ENCODE peak calls at places on chromosomes 12 and 14, in seven cellular contexts. One of them, this sample, is unnamed.

GRCh38 chr12:51592034-51592705 is 1.1 kb downstream of the SCN8A start:
- DNase-seq in HEK293T: no peak
- DNase-seq in ovary: no peak
- DNase-seq in activated gamma-delta T cell treated with Interleukin-2 at 50 U/mL for 16 hours: no peak
- DNase-seq in left cardiac atrium: no peak
- DNase-seq in fibroblast of lung: peak; percentile 87
- DNase-seq in naive thymus-derived CD8-positive, alpha-beta T cell: no peak
- DNase-seq in this sample: no peak

GRCh38 chr12:132775502-132776233 is 14.0 kb upstream of the ANKLE2 start:
- DNase-seq in HEK293T: no peak
- DNase-seq in ovary: no peak
- DNase-seq in activated gamma-delta T cell treated with Interleukin-2 at 50 U/mL for 16 hours: no peak
- DNase-seq in left cardiac atrium: no peak
- DNase-seq in fibroblast of lung: no peak
- DNase-seq in naive thymus-derived CD8-positive, alpha-beta T cell: no peak
- DNase-seq in this sample: no peak

GRCh38 chr14:93954516-93954830 is 21.9 kb downstream of the ASB2 start:
- DNase-seq in HEK293T: no peak
- DNase-seq in ovary: no peak
- DNase-seq in activated gamma-delta T cell treated with Interleukin-2 at 50 U/mL for 16 hours: no peak
- DNase-seq in left cardiac atrium: no peak
- DNase-seq in fibroblast of lung: no peak
- DNase-seq in naive thymus-derived CD8-positive, alpha-beta T cell: no peak
- DNase-seq in this sample: no peak

GRCh38 chr12:127583041-127583440 is 683.9 kb upstream of the TMEM132C start:
- DNase-seq in HEK293T: no peak
- DNase-seq in ovary: no peak
- DNase-seq in activated gamma-delta T cell treated with Interleukin-2 at 50 U/mL for 16 hours: no peak
- DNase-seq in left cardiac atrium: no peak
- DNase-seq in fibroblast of lung: no peak
- DNase-seq in naive thymus-derived CD8-positive, alpha-beta T cell: no peak
- DNase-seq in this sample: no peak

GRCh38 chr14:53890611-53891091 is 66.0 kb downstream of the BMP4 start:
- DNase-seq in HEK293T: no peak
- DNase-seq in ovary: no peak
- DNase-seq in activated gamma-delta T cell treated with Interleukin-2 at 50 U/mL for 16 hours: no peak
- DNase-seq in left cardiac atrium: no peak
- DNase-seq in fibroblast of lung: peak; percentile 71
- DNase-seq in naive thymus-derived CD8-positive, alpha-beta T cell: no peak
- DNase-seq in this sample: no peak

GRCh38 chr12:126114420-126114819 is 1049.2 kb downstream of the AACS start:
- DNase-seq in HEK293T: no peak
- DNase-seq in ovary: no peak
- DNase-seq in activated gamma-delta T cell treated with Interleukin-2 at 50 U/mL for 16 hours: no peak
- DNase-seq in left cardiac atrium: no peak
- DNase-seq in fibroblast of lung: no peak
- DNase-seq in naive thymus-derived CD8-positive, alpha-beta T cell: no peak
- DNase-seq in this sample: no peak

GRCh38 chr12:14948672-14949071 is 10.3 kb upstream of the ERP27 start:
- DNase-seq in HEK293T: peak; percentile 12
- DNase-seq in ovary: no peak
- DNase-seq in activated gamma-delta T cell treated with Interleukin-2 at 50 U/mL for 16 hours: peak; percentile 50
- DNase-seq in left cardiac atrium: no peak
- DNase-seq in fibroblast of lung: peak; percentile 87
- DNase-seq in naive thymus-derived CD8-positive, alpha-beta T cell: peak; percentile 84
- DNase-seq in this sample: peak; percentile 84

GRCh38 chr14:24372701-24373416 is 4.9 kb downstream of the NFATC4 start:
- DNase-seq in HEK293T: no peak
- DNase-seq in ovary: peak; percentile 51
- DNase-seq in activated gamma-delta T cell treated with Interleukin-2 at 50 U/mL for 16 hours: no peak
- DNase-seq in left cardiac atrium: peak; percentile 59
- DNase-seq in fibroblast of lung: no peak
- DNase-seq in naive thymus-derived CD8-positive, alpha-beta T cell: no peak
- DNase-seq in this sample: no peak

GRCh38 chr14:20631023-20631820 is 10.3 kb downstream of the OR6S1 start:
- DNase-seq in HEK293T: peak; percentile 18
- DNase-seq in ovary: peak; percentile 55
- DNase-seq in activated gamma-delta T cell treated with Interleukin-2 at 50 U/mL for 16 hours: no peak
- DNase-seq in left cardiac atrium: peak; percentile 46
- DNase-seq in fibroblast of lung: peak; percentile 53
- DNase-seq in naive thymus-derived CD8-positive, alpha-beta T cell: peak; percentile 76
- DNase-seq in this sample: peak; percentile 64

GRCh38 chr14:25108959-25109358 is 59.0 kb upstream of the STXBP6 start:
- DNase-seq in HEK293T: no peak
- DNase-seq in ovary: no peak
- DNase-seq in activated gamma-delta T cell treated with Interleukin-2 at 50 U/mL for 16 hours: no peak
- DNase-seq in left cardiac atrium: peak; percentile 26
- DNase-seq in fibroblast of lung: peak; percentile 29
- DNase-seq in naive thymus-derived CD8-positive, alpha-beta T cell: no peak
- DNase-seq in this sample: no peak

GRCh38 chr14:31564194-31564593 is 3.0 kb downstream of the NUBPL start:
- DNase-seq in HEK293T: no peak
- DNase-seq in ovary: no peak
- DNase-seq in activated gamma-delta T cell treated with Interleukin-2 at 50 U/mL for 16 hours: no peak
- DNase-seq in left cardiac atrium: no peak
- DNase-seq in fibroblast of lung: no peak
- DNase-seq in naive thymus-derived CD8-positive, alpha-beta T cell: no peak
- DNase-seq in this sample: no peak

GRCh38 chr12:50387487-50387886 is 8.9 kb downstream of the FAM186A start:
- DNase-seq in HEK293T: no peak
- DNase-seq in ovary: no peak
- DNase-seq in activated gamma-delta T cell treated with Interleukin-2 at 50 U/mL for 16 hours: no peak
- DNase-seq in left cardiac atrium: no peak
- DNase-seq in fibroblast of lung: no peak
- DNase-seq in naive thymus-derived CD8-positive, alpha-beta T cell: no peak
- DNase-seq in this sample: no peak

GRCh38 chr12:113069149-113069548 is 12.6 kb downstream of the DTX1 start:
- DNase-seq in HEK293T: no peak
- DNase-seq in ovary: no peak
- DNase-seq in activated gamma-delta T cell treated with Interleukin-2 at 50 U/mL for 16 hours: no peak
- DNase-seq in left cardiac atrium: no peak
- DNase-seq in fibroblast of lung: no peak
- DNase-seq in naive thymus-derived CD8-positive, alpha-beta T cell: no peak
- DNase-seq in this sample: no peak

This sample was measured in CD4-positive, CD25-positive, alpha-beta regulatory T cell.